ENCODE peak calls at places on chromosomes 12 and 14, in nine cellular contexts. P is hepatic stellate cell; F is cardiac septum; K is stimulated activated CD4-positive, alpha-beta T cell treated with anti-CD3 and anti-CD28 coated beads, Interleukin-2, amount 100 ng/mL, for 48 hours; J is NCI-H748 treated with DMSO at 0.1 percent for 48 hours; O is DMS79 treated with DMSO at 0.1 percent for 48 hours; H is HEK293T; I is NCI-H2227 treated with DMSO at 0.1 percent for 48 hours; U is C1 segment of cervical spinal cord. A is an unnamed sample.

GRCh38 chr14:50001999-50002925 is 109.4 kb downstream of the ARF6 start:
- DNase-seq in P (no peak), F (no peak), K (peak; percentile 41), J (no peak), O (peak; percentile 51), H (no peak), I (no peak), U (no peak), A (peak; percentile 35)

GRCh38 chr14:69519253-69519661 is 34.7 kb downstream of the PLEKHD1 start:
- DNase-seq in P (no peak), F (peak; percentile 7), K (no peak), J (no peak), O (peak; percentile 94), H (no peak), I (no peak), U (no peak), A (no peak)

GRCh38 chr14:105303949-105304348 is 3.1 kb upstream of the BRF1 start:
- DNase-seq in P (no peak), F (no peak), K (no peak), J (no peak), O (no peak), H (no peak), I (no peak), U (no peak), A (no peak)

GRCh38 chr14:22846811-22847307 is 10.5 kb downstream of the MMP14 start:
- DNase-seq in P (no peak), F (no peak), K (no peak), J (no peak), O (no peak), H (peak; percentile 4), I (no peak), U (no peak), A (no peak)

GRCh38 chr12:103801709-103802585 is 39.1 kb downstream of the NT5DC3 start:
- DNase-seq in P (no peak), F (no peak), K (no peak), J (no peak), O (no peak), H (no peak), I (no peak), U (peak; percentile 63), A (no peak)

GRCh38 chr14:21168055-21168454 is 12.2 kb upstream of the OR5AU1 start:
- DNase-seq in P (no peak), F (no peak), K (no peak), J (no peak), O (no peak), H (no peak), I (no peak), U (no peak), A (no peak)

GRCh38 chr14:97943619-97944018 is 1146.4 kb downstream of the VRK1 start:
- DNase-seq in P (no peak), F (no peak), K (no peak), J (no peak), O (no peak), H (no peak), I (no peak), U (no peak), A (no peak)

GRCh38 chr14:105330491-105330895 is 15.9 kb downstream of the PACS2 start:
- DNase-seq in P (peak; percentile 79), F (no peak), K (no peak), J (no peak), O (no peak), H (no peak), I (no peak), U (no peak), A (no peak)

GRCh38 chr12:67829873-67830272 is 159.4 kb upstream of the IFNG-AS1 start:
- DNase-seq in P (no peak), F (no peak), K (no peak), J (no peak), O (no peak), H (no peak), I (no peak), U (no peak), A (no peak)

GRCh38 chr12:88650715-88651114 is 70.4 kb upstream of the KITLG start:
- DNase-seq in P (no peak), F (no peak), K (no peak), J (no peak), O (no peak), H (no peak), I (no peak), U (no peak), A (no peak)

GRCh38 chr12:69405466-69405865 is 45.9 kb downstream of the YEATS4 start:
- DNase-seq in P (peak; percentile 67), F (no peak), K (no peak), J (no peak), O (no peak), H (no peak), I (no peak), U (no peak), A (no peak)

GRCh38 chr14:37697489-37698121 is 102.2 kb downstream of the TTC6 start:
- DNase-seq in P (no peak), F (no peak), K (no peak), J (no peak), O (no peak), H (no peak), I (no peak), U (no peak), A (no peak)

GRCh38 chr12:113461666-113462065 is 10.0 kb downstream of the LHX5 start:
- DNase-seq in P (no peak), F (no peak), K (no peak), J (peak; percentile 40), O (no peak), H (peak; percentile 60), I (no peak), U (no peak), A (peak; percentile 18)

A was measured in DND-41.